ENCODE peak calls at places on chromosomes 16 and 17, in four cellular contexts. C is skeletal muscle cell, U is lower leg skin, D is left ventricle myocardium inferior. J is an unnamed sample.

GRCh38 chr16:85296859-85297698 is 184.8 kb upstream of the CIBAR2 start:
- DNase-seq in D (no peak), C (no peak), U (no peak), J (no peak)

GRCh38 chr16:3171181-3171854 is 16.7 kb upstream of the OR1F1 start:
- DNase-seq in D (no peak), C (no peak), U (no peak), J (peak)

GRCh38 chr17:75834279-75834920 is 9.8 kb downstream of the UNC13D start:
- DNase-seq in C (no peak), U (no peak), D (no peak), J (no peak)

GRCh38 chr17:28193241-28193640 is 125.8 kb upstream of the TMEM97 start:
- DNase-seq in U (peak), D (peak), C (no peak), J (no peak)

GRCh38 chr16:84931107-84931494 is 80.2 kb downstream of the ZDHHC7 start:
- DNase-seq in U (no peak), D (no peak), C (no peak), J (no peak)

GRCh38 chr17:54944796-54945195 is 23.7 kb downstream of the COX11 start:
- DNase-seq in D (no peak), C (no peak), U (no peak), J (no peak)

GRCh38 chr16:54446639-54447038 is 160.1 kb upstream of the IRX3 start:
- DNase-seq in U (peak), D (peak), C (peak), J (no peak)

GRCh38 chr16:57384248-57385070 is 12.2 kb downstream of the CX3CL1 start:
- DNase-seq in C (no peak), U (no peak), D (no peak), J (no peak)

GRCh38 chr16:1184156-1184868 is 31.4 kb downstream of the CACNA1H start:
- DNase-seq in C (no peak), U (no peak), D (no peak), J (no peak)

GRCh38 chr17:71033336-71033735 is 864.0 kb downstream of the KCNJ2 start:
- DNase-seq in C (no peak), D (no peak), U (no peak), J (no peak)

GRCh38 chr17:75810216-75810615 is 25.6 kb downstream of the UNK start:
- DNase-seq in D (no peak), U (peak), C (no peak), J (no peak)

GRCh38 chr17:4591529-4591928 is 7.2 kb downstream of the SMTNL2 start:
- DNase-seq in D (no peak), U (no peak), C (no peak), J (no peak)

GRCh38 chr17:78142113-78142861 is 3.9 kb upstream of the C17orf99 start:
- DNase-seq in U (peak), D (no peak), C (no peak), J (no peak)

GRCh38 chr17:12619444-12620199 is 46.1 kb upstream of the MYOCD start:
- DNase-seq in C (peak), U (no peak), D (no peak), J (no peak)

GRCh38 chr16:22073350-22073749 is 19.0 kb upstream of the VWA3A start:
- DNase-seq in D (no peak), U (no peak), C (no peak), J (no peak)

GRCh38 chr17:77428901-77429734 is 288.3 kb downstream of the SEC14L1 start:
- DNase-seq in D (no peak), U (no peak), C (no peak), J (no peak)

GRCh38 chr17:31061678-31062077 is 33.1 kb upstream of the NF1 start:
- DNase-seq in C (no peak), D (no peak), U (no peak), J (no peak)

GRCh38 chr17:48100591-48101011 is 677 bp downstream of the CBX1 start:
- DNase-seq in D (peak), C (peak), U (peak), J (no peak)

GRCh38 chr16:29876186-29876577 is 13.2 kb upstream of the CDIPT start:
- DNase-seq in D (no peak), U (no peak), C (no peak), J (no peak)

GRCh38 chr16:29126057-29126494 is 141.2 kb downstream of the LAT start:
- DNase-seq in C (no peak), U (no peak), D (no peak), J (no peak)

GRCh38 chr17:53627511-53627910 is 195.2 kb upstream of the KIF2B start:
- DNase-seq in D (no peak), C (peak), U (no peak), J (no peak)

GRCh38 chr17:3962217-3963069 is 1.8 kb downstream of the ATP2A3 start:
- DNase-seq in C (no peak), D (no peak), U (no peak), J (no peak)

GRCh38 chr16:16821261-16821660 is 442.3 kb downstream of the NPIPA7 start:
- DNase-seq in D (no peak), U (no peak), C (no peak), J (no peak)

GRCh38 chr17:67456889-67457288 is 79.8 kb downstream of the PITPNC1 start:
- DNase-seq in U (no peak), C (no peak), D (no peak), J (no peak)

GRCh38 chr17:64343833-64344637 is 46.6 kb downstream of the PECAM1 start:
- DNase-seq in C (no peak), U (peak), D (peak), J (no peak)

GRCh38 chr17:45675012-45675411 is 109.1 kb upstream of the CRHR1 start:
- DNase-seq in D (no peak), U (no peak), C (no peak), J (no peak)

GRCh38 chr16:9666834-9667480 is 515.3 kb downstream of the GRIN2A start:
- DNase-seq in D (no peak), C (no peak), U (no peak), J (no peak)

GRCh38 chr17:61647044-61647443 is 56.0 kb upstream of the NACA2 start:
- DNase-seq in D (no peak), C (no peak), U (no peak), J (no peak)

GRCh38 chr16:50372611-50373344 is 4.0 kb upstream of the BRD7 start:
- DNase-seq in D (peak), U (no peak), C (peak), J (no peak)

GRCh38 chr17:75516619-75517276 is 420 bp downstream of the TSEN54 start:
- DNase-seq in C (no peak), U (no peak), D (no peak), J (peak)

GRCh38 chr16:1614226-1615102 is 2.3 kb downstream of the CRAMP1 start:
- DNase-seq in C (no peak), U (no peak), D (no peak), J (no peak)

GRCh38 chr16:85314633-85315032 is 202.4 kb upstream of the CIBAR2 start:
- DNase-seq in C (no peak), U (no peak), D (no peak), J (no peak)

GRCh38 chr17:1422907-1423306 is 22.9 kb upstream of the YWHAE start:
- DNase-seq in U (no peak), D (no peak), C (peak), J (no peak)

GRCh38 chr17:2874211-2874686 is 78.0 kb downstream of the RAP1GAP2 start:
- DNase-seq in U (no peak), C (no peak), D (no peak), J (no peak)

GRCh38 chr17:57370051-57370581 is 113.8 kb downstream of the MSI2 start:
- DNase-seq in U (no peak), D (no peak), C (no peak), J (no peak)

GRCh38 chr17:54537656-54538055 is 363.0 kb upstream of the TOM1L1 start:
- DNase-seq in U (no peak), C (no peak), D (no peak), J (no peak)

GRCh38 chr16:6146874-6147425 is 1049.4 kb upstream of the EEF2KMT start:
- DNase-seq in D (no peak), U (no peak), C (no peak), J (no peak)

GRCh38 chr17:78674595-78675315 is 97.6 kb upstream of the DNAH17 start:
- DNase-seq in C (no peak), U (no peak), D (no peak), J (no peak)

GRCh38 chr17:7857724-7858486 is at the start of gene CYB5D1:
- DNase-seq in C (peak), D (peak), U (peak), J (peak)

GRCh38 chr16:67412294-67412693 is 4.0 kb downstream of the ZDHHC1 start:
- DNase-seq in D (no peak), U (no peak), C (no peak), J (no peak)